ENCODE peak calls at places on chromosomes 2 and 18, in six cellular contexts. O, U, Z, D, F and V are unnamed samples.

GRCh38 chr2:170714156-170715061 is 728 bp upstream of the SP5 start:
- DNase-seq in O (no peak), U (peak; percentile 96), F (no peak), D (no peak), Z (peak; percentile 58), V (peak; percentile 45)

GRCh38 chr2:60882971-60883753 is 1.8 kb downstream of the REL start:
- DNase-seq in F (no peak), Z (peak; percentile 12), D (peak; percentile 61), U (no peak), O (no peak), V (no peak)

GRCh38 chr2:178317807-178318206 is 123.5 kb downstream of the OSBPL6 start:
- DNase-seq in F (no peak), O (no peak), Z (no peak), U (no peak), D (no peak), V (no peak)

GRCh38 chr2:47249427-47249826 is 94.3 kb upstream of the STPG4 start:
- DNase-seq in Z (no peak), O (no peak), U (no peak), F (no peak), D (no peak), V (no peak)

GRCh38 chr2:84285056-84285747 is 173.9 kb downstream of the SUCLG1 start:
- DNase-seq in O (no peak), D (no peak), F (no peak), Z (no peak), U (peak; percentile 9), V (no peak)

GRCh38 chr2:208033701-208034502 is 8.6 kb upstream of the PLEKHM3 start:
- DNase-seq in F (peak; percentile 97), D (no peak), U (peak; percentile 56), Z (no peak), O (peak; percentile 68), V (peak; percentile 83)

GRCh38 chr2:54000524-54000923 is 29.7 kb upstream of the PSME4 start:
- DNase-seq in D (no peak), F (no peak), Z (no peak), O (no peak), U (peak; percentile 16), V (no peak)

GRCh38 chr2:206343816-206344215 is 69.4 kb downstream of the ZDBF2 start:
- DNase-seq in O (no peak), U (no peak), D (no peak), Z (no peak), F (no peak), V (no peak)

GRCh38 chr18:75041586-75041985 is 167.4 kb downstream of the PTGR3 start:
- DNase-seq in Z (no peak), F (no peak), D (no peak), U (no peak), O (peak; percentile 23), V (peak; percentile 41)

GRCh38 chr18:8706981-8707940 is 1.9 kb downstream of the MTCL1 start:
- DNase-seq in D (no peak), F (no peak), U (no peak), Z (peak; percentile 67), O (no peak), V (peak; percentile 40)

GRCh38 chr2:12321017-12321641 is 395.6 kb upstream of the TRIB2 start:
- DNase-seq in F (no peak), U (peak; percentile 17), D (no peak), O (no peak), Z (no peak), V (no peak)

GRCh38 chr18:57666818-57667497 is 45.3 kb upstream of the NARS1 start:
- DNase-seq in Z (no peak), D (no peak), F (no peak), U (peak; percentile 63), O (no peak), V (no peak)

GRCh38 chr2:238865744-238866355 is 18.0 kb downstream of the TWIST2 start:
- DNase-seq in U (no peak), O (no peak), Z (no peak), F (no peak), D (no peak), V (no peak)

GRCh38 chr2:230872151-230872967 is 7.6 kb downstream of the ITM2C start:
- DNase-seq in F (no peak), O (no peak), U (no peak), Z (no peak), D (no peak), V (no peak)

GRCh38 chr2:128835974-128836373 is 517.3 kb upstream of the HS6ST1 start:
- DNase-seq in Z (no peak), D (no peak), F (no peak), O (no peak), U (no peak), V (no peak)

GRCh38 chr2:241584446-241584845 is 25.9 kb downstream of the BOK start:
- DNase-seq in D (no peak), F (no peak), O (peak; percentile 16), U (peak; percentile 62), Z (no peak), V (no peak)

GRCh38 chr2:134648547-134648946 is 70.3 kb downstream of the TMEM163 start:
- DNase-seq in F (no peak), O (no peak), D (no peak), Z (no peak), U (no peak), V (no peak)

GRCh38 chr2:177622516-177622915 is 229.9 kb downstream of the AGPS start:
- DNase-seq in U (no peak), F (peak; percentile 30), O (peak; percentile 13), Z (no peak), D (no peak), V (no peak)

GRCh38 chr2:3483227-3483985 is 35.9 kb downstream of the ADI1 start:
- DNase-seq in Z (no peak), D (no peak), O (no peak), U (no peak), F (no peak), V (peak; percentile 51)

GRCh38 chr2:197700960-197701359 is 4.2 kb upstream of the MARS2 start:
- DNase-seq in Z (no peak), D (no peak), F (no peak), U (no peak), O (no peak), V (no peak)

GRCh38 chr18:32530947-32531651 is 60.4 kb upstream of the GAREM1 start:
- DNase-seq in U (no peak), O (no peak), Z (no peak), D (no peak), F (no peak), V (peak; percentile 14)

GRCh38 chr2:14722919-14723559 is 90.5 kb downstream of the LRATD1 start:
- DNase-seq in F (no peak), U (no peak), Z (no peak), D (no peak), O (no peak), V (no peak)

GRCh38 chr2:161912154-161912553 is 161.9 kb downstream of the DPP4 start:
- DNase-seq in O (no peak), F (no peak), D (no peak), U (no peak), Z (no peak), V (no peak)

GRCh38 chr2:171316220-171316619 is 117.6 kb downstream of the METTL8 start:
- DNase-seq in D (no peak), F (no peak), Z (no peak), O (no peak), U (no peak), V (no peak)

GRCh38 chr2:177397501-177398289 is 5.1 kb downstream of the AGPS start:
- DNase-seq in Z (no peak), F (peak; percentile 97), U (no peak), O (no peak), D (no peak), V (no peak)

GRCh38 chr2:142874293-142874814 is 3.1 kb upstream of the KYNU start:
- DNase-seq in Z (no peak), U (no peak), F (peak; percentile 88), D (no peak), O (no peak), V (no peak)

GRCh38 chr2:141392517-141393213 is 738.2 kb downstream of the LRP1B start:
- DNase-seq in Z (no peak), F (peak; percentile 42), U (no peak), D (no peak), O (no peak), V (no peak)

DNA sequence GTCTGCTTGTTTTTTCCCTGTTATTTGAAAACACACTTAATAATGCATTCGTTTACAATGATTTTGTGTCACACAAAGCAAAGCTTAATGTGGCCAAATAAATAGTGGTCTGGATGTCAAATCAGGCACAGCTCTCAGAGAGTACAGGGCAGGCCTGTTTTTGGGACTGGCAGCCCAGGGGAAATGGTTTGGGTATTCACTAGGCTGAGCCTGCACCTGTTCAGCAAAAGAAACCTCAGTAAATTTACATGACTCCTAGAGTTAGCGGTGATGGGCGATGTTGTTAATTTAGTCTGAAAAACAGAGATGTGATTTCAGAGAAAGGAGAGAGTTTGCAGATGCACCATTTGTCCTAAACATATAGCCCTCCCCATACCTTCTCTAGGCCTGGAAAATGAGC is 197.1 kb downstream of the ALK start:
- DNase-seq in U (no peak), F (no peak), O (no peak), Z (no peak), D (no peak), V (no peak)
- TF ChIP-seq JUND in U (no peak), F (no peak), O (no peak), Z (no peak), D (no peak), V (no peak)

DNA sequence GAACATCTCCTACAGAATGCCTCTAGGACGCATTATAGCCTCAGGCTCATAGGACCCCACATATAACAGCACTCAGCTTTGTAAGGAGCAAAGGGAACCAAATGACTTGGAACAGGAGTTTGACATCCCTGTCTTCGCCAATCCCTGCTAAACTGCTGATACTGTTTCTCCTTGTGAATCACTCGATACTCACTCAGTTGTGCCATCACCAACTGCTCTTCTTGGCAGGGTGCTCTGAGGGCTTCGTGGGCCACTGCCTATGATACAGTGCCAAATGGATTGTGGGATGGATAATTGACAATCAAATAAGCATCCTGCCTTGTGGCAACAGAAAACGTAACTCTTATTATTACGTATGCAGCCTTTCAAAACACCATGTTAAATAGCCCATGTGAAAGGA is 396.3 kb downstream of the RIT2 start:
- DNase-seq in F (no peak), U (no peak), D (no peak), O (no peak), Z (no peak), V (no peak)
- TF ChIP-seq JUND in F (no peak), U (no peak), D (no peak), O (no peak), Z (no peak), V (no peak)

GRCh38 chr18:79403723-79404566 is 8.2 kb downstream of the NFATC1 start:
- DNase-seq in D (no peak), U (no peak), Z (no peak), O (no peak), F (no peak), V (no peak)

GRCh38 chr18:79406708-79407107 is 11.0 kb downstream of the NFATC1 start:
- DNase-seq in F (no peak), O (no peak), U (no peak), Z (no peak), D (no peak), V (no peak)

GRCh38 chr18:79404567-79404910 is 8.8 kb downstream of the NFATC1 start:
- DNase-seq in F (no peak), D (no peak), Z (no peak), U (no peak), O (no peak), V (no peak)

GRCh38 chr18:79405781-79406575 is 10.2 kb downstream of the NFATC1 start:
- DNase-seq in O (no peak), U (no peak), D (peak; percentile 45), Z (no peak), F (no peak), V (no peak)

GRCh38 chr18:79405019-79405780 is 9.5 kb downstream of the NFATC1 start:
- DNase-seq in U (no peak), O (no peak), Z (no peak), D (no peak), F (no peak), V (no peak)
- TF ChIP-seq JUND in U (no peak), O (no peak), Z (no peak), D (no peak), F (no peak), V (no peak)

GRCh38 chr2:157182204-157182709 is 75.2 kb upstream of the GALNT5 start:
- DNase-seq in F (no peak), D (no peak), Z (no peak), O (no peak), U (peak; percentile 45), V (no peak)
- TF ChIP-seq JUND in F (no peak), D (no peak), Z (no peak), O (no peak), U (peak; percentile 87), V (no peak)